ENCODE peak calls at places on chromosomes 6 and 20, in ten cellular contexts. B is lower lobe of right lung; Q is CD8-positive, alpha-beta T cell; K is neural progenitor cell; T is left ventricle myocardium inferior; Y is endodermal cell; V is pancreas; J is heart right ventricle; R is spleen; L is hepatocyte. Z is an unnamed sample.
A peak's percentile ranks its signal among the peaks of the same experiment; 100 is the strongest.

GRCh38 chr6:154164397-154164796 is 125.4 kb downstream of the OPRM1 start:
- DNase-seq in K (no peak), V (no peak), Q (no peak), Y (no peak), B (no peak), R (no peak), J (no peak), L (peak; percentile 51), T (no peak), Z (no peak)

GRCh38 chr20:34334654-34335407 is 28.2 kb upstream of the ITCH start:
- DNase-seq in K (no peak), J (no peak), Q (no peak), B (no peak), V (peak; percentile 24), R (no peak), Y (no peak), T (no peak), L (no peak), Z (no peak)

GRCh38 chr20:16701296-16701695 is 28.5 kb upstream of the SNRPB2 start:
- DNase-seq in V (no peak), R (no peak), T (no peak), L (no peak), J (no peak), Q (no peak), Y (peak; percentile 59), B (no peak), K (peak; percentile 18), Z (no peak)

GRCh38 chr20:52975024-52975732 is 3.0 kb downstream of the TSHZ2 start:
- DNase-seq in Q (no peak), R (no peak), V (no peak), Y (no peak), J (no peak), K (no peak), B (no peak), T (no peak), L (no peak), Z (no peak)

GRCh38 chr20:31566658-31567379 is 38.3 kb upstream of the ID1 start:
- DNase-seq in V (peak; percentile 47), L (peak; percentile 86), Q (no peak), K (no peak), B (no peak), T (no peak), R (no peak), Y (peak; percentile 80), J (no peak), Z (no peak)

GRCh38 chr6:49336514-49337131 is 126.4 kb downstream of the MMUT start:
- DNase-seq in B (no peak), T (no peak), R (no peak), V (peak; percentile 53), J (no peak), Y (no peak), K (no peak), Q (no peak), L (peak; percentile 79), Z (no peak)

GRCh38 chr20:14950633-14951032 is 613.2 kb upstream of the FLRT3 start:
- DNase-seq in R (no peak), B (no peak), Q (no peak), J (no peak), T (no peak), L (no peak), V (no peak), Y (no peak), K (no peak), Z (no peak)

GRCh38 chr20:33568378-33569289 is 78.7 kb downstream of the CBFA2T2 start:
- DNase-seq in L (peak; percentile 47), Q (no peak), J (peak; percentile 32), T (peak; percentile 44), K (peak; percentile 93), B (no peak), V (no peak), Y (peak; percentile 87), R (no peak), Z (no peak)

GRCh38 chr6:110769923-110770322 is 45.3 kb downstream of the CDK19 start:
- DNase-seq in B (no peak), R (no peak), Q (no peak), T (no peak), L (no peak), K (no peak), Y (no peak), V (no peak), J (no peak), Z (no peak)

GRCh38 chr6:110768057-110768456 is 47.2 kb downstream of the CDK19 start:
- DNase-seq in Y (no peak), K (no peak), Q (no peak), R (no peak), J (no peak), L (no peak), V (no peak), T (no peak), B (no peak), Z (no peak)
- H3K9me3 ChIP-seq in Y (peaks cover 16% of the 10 kb centered on the region), K (no peaks in the 10 kb centered on the region), Q (no peaks in the 10 kb centered on the region), R (peaks cover 3% of the 10 kb centered on the region), J (no peaks in the 10 kb centered on the region), L (no peaks in the 10 kb centered on the region), V (no peaks in the 10 kb centered on the region), T (peaks cover 6% of the 10 kb centered on the region), B (no peaks in the 10 kb centered on the region), Z (peaks cover 3% of the 10 kb centered on the region)

GRCh38 chr6:114339706-114340105 is 3.1 kb downstream of the HS3ST5 start:
- DNase-seq in L (no peak), K (no peak), B (no peak), Y (no peak), Q (no peak), R (no peak), V (no peak), J (no peak), T (no peak), Z (no peak)
- H3K4me3 ChIP-seq in L (no peak overlapping the region), K (no peak overlapping the region), B (no peak overlapping the region), Y (no peak overlapping the region), Q (no peak overlapping the region), R (no peak overlapping the region), V (no peak overlapping the region), J (no peak overlapping the region), T (no peak overlapping the region), Z (no peak overlapping the region)

GRCh38 chr6:64280569-64280968 is 645.0 kb downstream of the PHF3 start:
- DNase-seq in R (no peak), Q (no peak), L (peak; percentile 30), J (no peak), V (no peak), Y (peak; percentile 56), T (no peak), K (peak; percentile 57), B (no peak), Z (no peak)
- TF ChIP-seq CTCF in R (no peak), Q (no peak), L (peak; percentile 63), J (peak; percentile 12), V (no peak), Y (peak; percentile 67), T (peak; percentile 40), K (peak; percentile 65), B (peak; percentile 31), Z (no peak)

DNA sequence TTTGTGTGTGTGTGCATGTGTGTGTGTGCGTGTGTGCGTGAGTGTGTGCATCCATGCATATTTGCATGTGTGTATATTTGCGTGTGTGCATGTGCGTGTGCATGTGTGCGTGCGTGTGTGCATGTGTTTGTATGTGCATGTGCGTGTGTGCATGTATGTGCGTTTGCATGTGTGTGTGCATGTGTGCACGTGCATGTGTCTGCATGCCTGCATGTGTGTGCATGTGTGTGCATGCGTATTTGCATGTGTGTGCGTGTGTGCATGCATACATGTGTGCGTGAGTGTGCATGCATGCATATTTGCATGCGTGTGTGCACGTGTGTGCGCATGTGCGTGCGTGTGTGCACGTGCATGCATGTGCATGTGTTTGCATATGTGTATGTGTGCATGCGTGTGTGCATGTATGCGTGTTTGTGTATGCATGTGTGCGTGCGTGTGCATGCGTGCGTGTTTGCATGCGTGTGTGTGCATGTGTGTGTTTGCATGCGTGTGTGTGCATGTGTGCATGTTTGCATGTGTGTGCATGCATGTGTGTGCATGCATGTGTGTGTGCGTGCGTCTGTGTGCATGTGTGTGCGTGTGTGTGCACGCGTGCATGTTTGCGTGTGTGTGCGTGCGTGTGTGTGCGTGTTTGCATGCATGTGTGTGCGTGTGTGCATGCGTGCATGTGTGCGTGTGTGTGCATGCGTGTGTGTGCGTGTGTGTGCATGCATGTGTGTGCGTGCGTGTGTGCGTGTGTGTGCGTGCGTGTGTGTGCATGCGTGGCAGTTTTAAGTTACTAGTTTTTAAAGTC is 57.7 kb upstream of the SMOC2 start:
- DNase-seq in K (no peak), Q (no peak), J (no peak), T (no peak), L (no peak), B (no peak), V (no peak), Y (no peak), R (peak; percentile 35), Z (no peak)
- H3K9me3 ChIP-seq in K (no peaks in the 10 kb centered on the region), Q (no peaks in the 10 kb centered on the region), J (no peaks in the 10 kb centered on the region), T (no peaks in the 10 kb centered on the region), L (no peaks in the 10 kb centered on the region), B (no peaks in the 10 kb centered on the region), V (no peaks in the 10 kb centered on the region), Y (peaks cover 25% of the 10 kb centered on the region), R (peaks cover 13% of the 10 kb centered on the region), Z (no peaks in the 10 kb centered on the region)

GRCh38 chr6:3260296-3260695 is 1.5 kb downstream of the PSMG4 start:
- DNase-seq in L (no peak), Y (no peak), T (no peak), V (no peak), K (no peak), Q (no peak), J (no peak), R (no peak), B (no peak), Z (no peak)
- H3K4me3 ChIP-seq in L (no peak overlapping the region), Y (no peak overlapping the region), T (peak overlapping the region; percentile 93), V (no peak overlapping the region), K (no peak overlapping the region), Q (no peak overlapping the region), J (no peak overlapping the region), R (peak overlapping the region; percentile 97), B (peak overlapping the region; percentile 97), Z (no peak overlapping the region)

Z was measured in thoracic aorta.